ENCODE peak calls at places on chromosomes 7 and 10, in five cellular contexts. S is adrenal gland; B is CD8-positive, alpha-beta T cell; R is Peyer's patch; D is kidney. Y is an unnamed sample. For H3K4me1, the result is how much of the 10 kb centered on the place peaks cover.

GRCh38 chr10:63466168-63466935 is 575 bp upstream of the JMJD1C start:
- DNase-seq in S (no peak), B (peak), R (peak), D (peak), Y (peak)

GRCh38 chr7:10412426-10413019 is 561.1 kb upstream of the PHF14 start:
- DNase-seq in S (peak), B (no peak), R (no peak), D (no peak), Y (no peak)

GRCh38 chr10:122468923-122469781 is 7.8 kb downstream of the HTRA1 start:
- DNase-seq in S (no peak), B (no peak), R (no peak), D (peak), Y (no peak)

GRCh38 chr10:88058750-88059149 is 195.3 kb downstream of the PTEN start:
- DNase-seq in S (no peak), B (no peak), R (no peak), D (no peak), Y (no peak)

GRCh38 chr10:78318305-78318704 is 284.6 kb downstream of the RPS24 start:
- DNase-seq in S (no peak), B (no peak), R (no peak), D (no peak), Y (no peak)

GRCh38 chr10:43403911-43404674 is 4.9 kb downstream of the HNRNPF start:
- DNase-seq in S (no peak), B (no peak), R (no peak), D (no peak), Y (no peak)

GRCh38 chr7:3244241-3244814 is 56.7 kb upstream of the SDK1 start:
- DNase-seq in S (no peak), B (no peak), R (no peak), D (no peak), Y (no peak)

GRCh38 chr7:121872831-121873764 is at the start of gene PTPRZ1:
- DNase-seq in S (peak), B (no peak), R (no peak), D (peak), Y (peak)

GRCh38 chr7:133434246-133434865 is 181.5 kb downstream of the EXOC4 start:
- DNase-seq in S (no peak), B (no peak), R (no peak), D (no peak), Y (no peak)

GRCh38 chr10:2122431-2123124 is 385.3 kb upstream of the ADARB2 start:
- DNase-seq in S (no peak), B (no peak), R (no peak), D (no peak), Y (no peak)

GRCh38 chr7:132392713-132393112 is 183.6 kb downstream of the PLXNA4 start:
- DNase-seq in S (no peak), B (no peak), R (no peak), D (no peak), Y (no peak)

GRCh38 chr7:78020131-78020873 is 221.7 kb downstream of the PHTF2 start:
- DNase-seq in S (peak), B (peak), R (peak), D (no peak), Y (peak)

GRCh38 chr7:139817249-139817648 is 11.8 kb upstream of the TBXAS1 start:
- DNase-seq in S (no peak), B (no peak), R (no peak), D (no peak), Y (no peak)

DNA sequence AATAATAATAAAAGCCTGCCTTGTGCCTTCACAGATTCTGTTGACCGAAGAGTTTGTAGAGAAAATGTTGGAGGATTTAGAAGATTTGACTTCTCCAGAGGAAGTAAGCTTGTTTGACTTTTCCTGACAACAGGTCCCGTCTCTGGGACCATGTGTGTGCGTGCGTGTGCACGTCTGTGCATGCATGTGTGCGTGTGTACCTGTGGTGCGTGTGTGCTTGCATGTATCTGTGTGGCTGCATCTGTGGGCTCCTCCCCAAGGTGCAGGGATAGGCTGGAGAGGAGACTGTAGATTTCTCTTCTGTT is 17.2 kb upstream of the TRIM8 start:
- DNase-seq in S (no peak), B (no peak), R (no peak), D (no peak), Y (no peak)
- H3K4me1 ChIP-seq in S (half or more), B (under half), R (under half), D (under half), Y (under half)

GRCh38 chr10:133258818-133259602 is 17.7 kb downstream of the ADAM8 start:
- DNase-seq in S (peak), B (peak), R (peak), D (peak), Y (peak)
- H3K27ac ChIP-seq in S (peak), B (peak), R (peak), D (no peak), Y (peak)

GRCh38 chr7:116777613-116778380 is 84.6 kb upstream of the CAPZA2 start:
- DNase-seq in S (no peak), B (no peak), R (no peak), D (no peak), Y (no peak)

GRCh38 chr7:116779921-116780320 is 82.5 kb upstream of the CAPZA2 start:
- DNase-seq in S (no peak), B (no peak), R (no peak), D (no peak), Y (no peak)

GRCh38 chr7:116780966-116781365 is 81.4 kb upstream of the CAPZA2 start:
- DNase-seq in S (no peak), B (no peak), R (no peak), D (no peak), Y (no peak)

GRCh38 chr7:116780521-116780920 is 81.9 kb upstream of the CAPZA2 start:
- DNase-seq in S (no peak), B (no peak), R (no peak), D (no peak), Y (no peak)

GRCh38 chr7:116779222-116779621 is 83.2 kb upstream of the CAPZA2 start:
- DNase-seq in S (no peak), B (no peak), R (no peak), D (no peak), Y (no peak)
- H3K4me1 ChIP-seq in S (under half), B (under half), R (under half), D (under half), Y (under half)

GRCh38 chr10:20898851-20899250 is 1.7 kb upstream of the NEBL start:
- DNase-seq in S (no peak), B (no peak), R (no peak), D (no peak), Y (no peak)

GRCh38 chr10:20901110-20901509 is 4.0 kb upstream of the NEBL start:
- DNase-seq in S (no peak), B (no peak), R (no peak), D (no peak), Y (no peak)

GRCh38 chr10:20909801-20910200 is 12.7 kb upstream of the NEBL start:
- DNase-seq in S (no peak), B (no peak), R (no peak), D (no peak), Y (no peak)

GRCh38 chr10:20903635-20904390 is 6.7 kb upstream of the NEBL start:
- DNase-seq in S (no peak), B (no peak), R (no peak), D (no peak), Y (no peak)
- H3K27ac ChIP-seq in S (no peak), B (no peak), R (no peak), D (no peak), Y (no peak)

DNA sequence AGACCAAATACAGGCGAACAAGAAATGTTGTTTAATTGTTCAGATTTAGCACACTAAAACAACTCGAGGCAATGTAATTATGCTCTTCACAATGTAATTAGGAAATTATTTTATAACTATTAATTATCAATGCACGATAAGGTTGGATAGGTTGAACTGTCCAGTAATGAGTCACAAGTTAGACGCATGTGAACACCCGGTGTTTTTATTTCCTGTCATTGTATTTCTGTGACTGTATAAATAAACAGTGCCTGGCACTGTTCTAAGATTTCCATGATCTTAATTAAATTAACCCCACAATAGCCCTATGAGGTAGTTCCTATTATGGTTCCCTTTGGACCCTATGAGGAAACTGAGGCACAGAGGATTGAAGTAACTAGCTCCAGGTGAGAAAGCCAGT is 26.2 kb downstream of the C10orf105 start:
- DNase-seq in S (no peak), B (no peak), R (no peak), D (no peak), Y (no peak)
- H3K4me1 ChIP-seq in S (under half), B (under half), R (under half), D (under half), Y (under half)

DNA sequence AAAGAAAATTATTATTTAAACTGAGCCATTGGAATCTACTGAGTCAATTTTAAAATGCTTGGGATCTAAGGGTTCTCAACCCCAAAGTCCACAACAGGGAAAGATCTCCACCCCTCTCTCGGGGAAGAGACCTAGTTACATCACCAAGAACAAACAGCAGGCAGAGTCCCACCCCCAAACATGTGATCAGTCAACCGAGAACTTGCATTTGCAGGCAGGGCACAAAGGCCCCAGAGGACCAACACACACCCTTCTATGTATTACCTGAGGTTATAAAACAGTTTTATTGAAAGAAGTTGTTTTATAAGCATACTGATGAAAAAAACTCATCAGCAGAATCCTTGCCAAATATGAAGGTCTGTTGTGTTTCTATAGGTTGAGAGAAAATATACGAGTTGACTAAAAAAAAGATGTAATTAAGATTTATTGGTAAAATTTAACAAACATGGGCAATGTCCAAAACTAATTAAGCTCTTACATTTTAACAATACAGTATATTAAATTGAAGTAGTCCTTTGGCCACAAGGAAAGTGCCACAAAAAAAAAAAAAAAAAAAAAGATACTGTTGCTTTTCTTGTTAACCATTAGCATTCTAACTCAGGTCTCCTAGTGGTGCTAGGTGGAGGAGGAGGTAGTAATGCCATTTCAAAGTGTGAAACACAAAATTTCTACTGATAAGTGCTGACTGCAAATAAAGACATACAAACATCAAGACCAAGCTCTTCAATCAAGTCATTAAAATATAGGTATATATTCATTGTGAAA is 975 bp upstream of the USP54 start:
- DNase-seq in S (no peak), B (no peak), R (peak), D (peak), Y (no peak)
- H3K27ac ChIP-seq in S (peak), B (no peak), R (peak), D (peak), Y (peak)

DNA sequence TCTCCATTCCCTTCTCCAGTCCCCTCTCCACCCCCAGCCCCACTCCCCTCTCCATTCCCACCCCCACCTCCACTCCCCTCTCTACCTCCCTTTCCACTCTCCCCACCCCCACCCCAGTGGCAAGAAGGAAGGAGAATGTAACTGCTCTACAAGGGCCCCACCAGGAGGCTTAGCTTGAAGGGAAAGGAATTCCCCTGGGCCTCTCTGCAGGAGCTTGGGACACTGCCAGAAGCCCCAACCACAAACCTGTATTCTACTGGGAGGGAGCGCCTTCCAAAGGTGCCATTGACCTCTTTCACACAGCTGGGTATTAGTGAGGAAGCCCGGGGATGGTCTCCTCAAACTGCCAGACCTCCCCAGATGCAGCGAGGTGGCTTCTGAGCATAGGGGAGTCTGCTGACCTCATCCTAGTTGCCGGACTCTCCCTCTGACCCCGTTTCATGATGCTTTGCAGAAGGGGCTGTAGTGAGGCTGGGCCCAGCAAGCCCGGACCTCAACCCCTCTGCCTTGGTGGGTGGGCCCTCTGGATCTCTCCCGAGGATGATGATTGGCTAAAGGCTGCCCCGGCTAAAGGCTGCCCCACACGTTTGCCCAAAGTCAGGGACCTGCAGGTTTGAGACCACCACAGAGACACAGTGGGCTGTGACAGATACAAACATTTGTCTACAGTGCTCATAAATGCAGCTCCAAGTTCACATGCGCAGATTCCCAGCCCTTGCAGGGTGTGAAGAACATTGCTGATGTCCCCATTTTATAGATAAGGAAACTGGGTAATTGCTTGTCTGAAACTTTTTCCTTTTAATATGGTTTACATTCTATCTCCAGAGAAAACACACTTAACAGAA is 2.9 kb downstream of the DEPP1 start:
- DNase-seq in S (no peak), B (no peak), R (no peak), D (peak), Y (no peak)
- H3K4me1 ChIP-seq in S (half or more), B (under half), R (under half), D (half or more), Y (under half)

GRCh38 chr7:92809397-92810241 is 26.8 kb downstream of the CDK6 start:
- DNase-seq in S (peak), B (peak), R (peak), D (no peak), Y (peak)
- H3K27ac ChIP-seq in S (peak), B (no peak), R (peak), D (peak), Y (peak)

DNA sequence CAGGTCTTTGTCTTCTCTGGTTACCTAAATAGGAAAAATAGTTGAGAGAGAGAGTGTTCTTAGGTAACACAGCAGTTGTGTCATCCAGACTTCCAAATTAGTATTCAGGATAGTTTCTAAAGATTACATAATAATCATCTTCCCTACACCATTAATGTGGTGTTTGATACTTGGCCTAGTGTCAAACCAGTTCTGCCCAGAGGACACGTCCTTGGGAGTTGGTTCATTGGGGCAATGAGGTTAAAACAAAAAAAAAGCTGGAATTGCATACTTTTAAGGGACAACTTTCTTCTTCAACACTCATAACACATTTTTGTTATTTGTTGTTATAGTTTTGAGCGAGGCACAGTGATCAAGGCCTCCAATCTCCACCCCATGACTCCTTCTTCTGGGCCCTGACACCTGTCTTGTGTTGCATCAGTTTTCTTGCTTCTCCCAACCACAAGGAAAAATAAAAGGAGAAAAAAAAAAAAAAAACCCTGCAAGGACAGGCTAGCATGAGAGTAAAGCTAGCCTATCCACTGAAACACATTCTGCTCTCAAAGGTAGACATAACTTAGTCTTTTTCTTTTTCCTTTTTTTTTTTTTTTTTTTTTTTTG is 28.8 kb downstream of the STN1 start:
- DNase-seq in S (no peak), B (no peak), R (no peak), D (no peak), Y (no peak)
- H3K4me1 ChIP-seq in S (under half), B (under half), R (under half), D (under half), Y (half or more)

DNA sequence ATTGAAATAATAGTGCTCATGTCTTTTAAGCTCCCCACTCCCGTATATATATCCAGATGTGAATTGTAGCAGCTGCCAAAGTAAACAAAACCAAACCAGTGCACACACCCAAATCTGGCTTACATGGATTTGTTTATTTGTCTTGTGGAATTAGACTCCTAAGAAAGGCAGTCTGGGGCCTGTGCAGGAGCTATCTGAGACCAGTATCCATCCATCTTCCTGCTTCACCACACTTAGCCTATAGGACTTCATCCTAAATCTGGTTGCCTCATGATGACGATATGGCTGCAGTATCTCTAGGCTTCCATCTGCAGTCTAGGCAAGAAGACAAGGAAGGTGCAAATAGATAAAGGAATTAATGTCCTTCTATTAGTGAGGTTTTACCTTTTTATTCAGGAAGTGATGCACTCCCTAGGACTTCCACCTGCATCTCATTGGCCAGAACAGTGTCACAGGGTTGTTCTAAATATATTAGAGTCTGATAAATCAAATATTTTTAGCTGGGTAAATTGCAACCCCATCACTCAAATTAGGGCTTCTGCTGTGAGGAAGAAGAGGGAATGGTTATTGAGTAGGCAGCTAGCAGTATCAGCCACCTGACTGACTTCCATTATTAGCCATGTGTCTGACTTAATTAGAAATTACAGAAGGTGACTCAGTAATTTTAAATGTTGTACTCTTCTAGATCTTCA is 6.0 kb downstream of the WIPF3 start:
- DNase-seq in S (no peak), B (no peak), R (no peak), D (no peak), Y (no peak)
- H3K27ac ChIP-seq in S (no peak), B (no peak), R (no peak), D (no peak), Y (no peak)